ENCODE peak calls at places on chromosomes 4 and X, in nine cellular contexts. Z is hippocampal formation; M is myocyte; B is upper lobe of left lung; K is neural crest cell; C is stimulated activated CD8-positive, alpha-beta memory T cell treated with anti-CD3 and anti-CD28 coated beads, Interleukin-12 subunit alpha, Interleukin-12 subunit beta, amount 100 ng/mL, for 4 hours; R is lower lobe of right lung; O is T47D; N is islet precursor cell. A is an unnamed sample.
A peak's percentile ranks its signal among the peaks of the same experiment; 100 is the strongest.

GRCh38 chr4:153222162-153222789 is 18.0 kb downstream of the TRIM2 start:
- DNase-seq in Z (peak; percentile 55), M (peak; percentile 66), B (peak; percentile 32), K (no peak), C (no peak), R (no peak), O (peak; percentile 60), N (peak; percentile 92), A (peak; percentile 72)

GRCh38 chrX:107677501-107677901 is 49.2 kb downstream of the PRPS1 start:
- DNase-seq in Z (no peak), M (peak; percentile 62), B (peak; percentile 36), K (no peak), C (no peak), R (no peak), O (no peak), N (no peak), A (no peak)

GRCh38 chr4:128393111-128393704 is 105.6 kb upstream of the PGRMC2 start:
- DNase-seq in Z (no peak), M (peak; percentile 71), B (no peak), K (no peak), C (no peak), R (no peak), O (no peak), N (no peak), A (no peak)

GRCh38 chr4:71974681-71975080 is 57.1 kb upstream of the NPFFR2 start:
- DNase-seq in Z (no peak), M (peak; percentile 51), B (no peak), K (no peak), C (no peak), R (no peak), O (no peak), N (peak; percentile 74), A (no peak)

GRCh38 chrX:7120578-7121219 is 26.8 kb upstream of the STS start:
- DNase-seq in Z (no peak), M (no peak), B (no peak), K (no peak), C (no peak), R (no peak), O (peak; percentile 48), N (no peak), A (no peak)

GRCh38 chr4:125483278-125483677 is 168.5 kb downstream of the FAT4 start:
- DNase-seq in Z (no peak), M (no peak), B (no peak), K (no peak), C (no peak), R (no peak), O (no peak), N (no peak), A (no peak)

GRCh38 chr4:88976514-88977035 is 80.4 kb downstream of the FAM13A start:
- DNase-seq in Z (no peak), M (no peak), B (no peak), K (no peak), C (no peak), R (no peak), O (no peak), N (no peak), A (no peak)

GRCh38 chr4:81746071-81746470 is 274.4 kb upstream of the RASGEF1B start:
- DNase-seq in Z (no peak), M (no peak), B (no peak), K (no peak), C (no peak), R (no peak), O (no peak), N (no peak), A (no peak)

A was measured in type B pancreatic cell.